ENCODE peak calls at places on chromosomes 5 and 9, in seven cellular contexts. D is NB4; S is thyroid gland; U is fibroblast of mammary gland; K is CD8-positive, alpha-beta T cell; R is cardiac fibroblast; Y is heart left ventricle. I is an unnamed sample.

GRCh38 chr9:125190371-125190801 is 783 bp upstream of the PPP6C start:
- DNase-seq in S (peak; percentile 10), D (peak; percentile 33), K (no peak), Y (no peak), U (peak; percentile 18), R (no peak), I (no peak)

GRCh38 chr5:171387970-171388815 is 544 bp downstream of the NPM1 start:
- DNase-seq in D (peak; percentile 86), U (peak; percentile 75), Y (peak; percentile 83), R (peak; percentile 79), S (peak; percentile 69), K (peak; percentile 69), I (peak; percentile 70)

GRCh38 chr9:34254141-34254913 is 74.7 kb downstream of the KIF24 start:
- DNase-seq in S (no peak), K (no peak), U (peak; percentile 87), R (peak; percentile 67), D (no peak), Y (peak; percentile 64), I (no peak)

GRCh38 chr5:3944930-3945329 is 349.3 kb downstream of the IRX1 start:
- DNase-seq in U (no peak), R (no peak), K (no peak), S (no peak), D (no peak), Y (no peak), I (no peak)

GRCh38 chr5:105905392-105905791 is 1765.3 kb downstream of the EFNA5 start:
- DNase-seq in U (peak; percentile 51), D (no peak), Y (no peak), K (no peak), S (no peak), R (peak; percentile 39), I (no peak)

GRCh38 chr5:137360607-137361006 is 138.5 kb downstream of the SPOCK1 start:
- DNase-seq in S (no peak), U (peak; percentile 64), Y (no peak), R (peak; percentile 46), D (no peak), K (no peak), I (no peak)

GRCh38 chr9:25094518-25094917 is 548.8 kb upstream of the IZUMO3 start:
- DNase-seq in R (no peak), S (no peak), U (no peak), D (no peak), Y (no peak), K (no peak), I (no peak)

GRCh38 chr9:86741311-86742215 is 205.7 kb downstream of the GAS1 start:
- DNase-seq in Y (no peak), U (peak; percentile 82), D (no peak), K (no peak), R (peak; percentile 80), S (no peak), I (no peak)

GRCh38 chr5:174798411-174798930 is 74.1 kb downstream of the MSX2 start:
- DNase-seq in Y (no peak), R (peak; percentile 15), D (no peak), U (peak; percentile 79), K (no peak), S (no peak), I (no peak)

GRCh38 chr9:127930298-127931091 is at the start of gene PIP5KL1:
- DNase-seq in K (peak; percentile 45), R (peak; percentile 86), Y (peak; percentile 90), U (peak; percentile 80), D (no peak), S (peak; percentile 84), I (peak; percentile 70)

GRCh38 chr9:125446581-125447094 is 185.0 kb downstream of the GAPVD1 start:
- DNase-seq in R (no peak), U (no peak), D (peak; percentile 92), S (no peak), Y (no peak), K (no peak), I (no peak)

GRCh38 chr5:160649304-160649703 is 202.7 kb downstream of the ATP10B start:
- DNase-seq in Y (no peak), K (no peak), D (peak; percentile 21), U (no peak), R (no peak), S (peak; percentile 8), I (no peak)

GRCh38 chr5:1724822-1725602 is 74.6 kb downstream of the MRPL36 start:
- DNase-seq in Y (no peak), U (peak; percentile 9), R (peak; percentile 12), K (no peak), S (no peak), D (no peak), I (no peak)

GRCh38 chr5:93576994-93577575 is 3.9 kb downstream of the NR2F1-AS1 start:
- DNase-seq in S (no peak), K (no peak), U (no peak), Y (no peak), D (peak; percentile 73), R (no peak), I (no peak)

GRCh38 chr9:75636427-75637045 is 253.9 kb upstream of the PCSK5 start:
- DNase-seq in U (no peak), D (no peak), R (no peak), K (no peak), S (peak; percentile 85), Y (no peak), I (no peak)

GRCh38 chr9:4225291-4226119 is 74.4 kb downstream of the GLIS3 start:
- DNase-seq in Y (no peak), K (no peak), U (peak; percentile 92), D (peak; percentile 75), R (peak; percentile 47), S (no peak), I (no peak)

GRCh38 chr9:34413229-34413852 is 36.6 kb upstream of the MYORG start:
- DNase-seq in S (peak; percentile 13), K (no peak), R (peak; percentile 62), Y (no peak), U (peak; percentile 59), D (peak; percentile 75), I (no peak)

GRCh38 chr9:13388157-13388556 is 108.7 kb upstream of the MPDZ start:
- DNase-seq in K (no peak), S (no peak), D (no peak), U (peak; percentile 95), R (peak; percentile 81), Y (no peak), I (no peak)

DNA sequence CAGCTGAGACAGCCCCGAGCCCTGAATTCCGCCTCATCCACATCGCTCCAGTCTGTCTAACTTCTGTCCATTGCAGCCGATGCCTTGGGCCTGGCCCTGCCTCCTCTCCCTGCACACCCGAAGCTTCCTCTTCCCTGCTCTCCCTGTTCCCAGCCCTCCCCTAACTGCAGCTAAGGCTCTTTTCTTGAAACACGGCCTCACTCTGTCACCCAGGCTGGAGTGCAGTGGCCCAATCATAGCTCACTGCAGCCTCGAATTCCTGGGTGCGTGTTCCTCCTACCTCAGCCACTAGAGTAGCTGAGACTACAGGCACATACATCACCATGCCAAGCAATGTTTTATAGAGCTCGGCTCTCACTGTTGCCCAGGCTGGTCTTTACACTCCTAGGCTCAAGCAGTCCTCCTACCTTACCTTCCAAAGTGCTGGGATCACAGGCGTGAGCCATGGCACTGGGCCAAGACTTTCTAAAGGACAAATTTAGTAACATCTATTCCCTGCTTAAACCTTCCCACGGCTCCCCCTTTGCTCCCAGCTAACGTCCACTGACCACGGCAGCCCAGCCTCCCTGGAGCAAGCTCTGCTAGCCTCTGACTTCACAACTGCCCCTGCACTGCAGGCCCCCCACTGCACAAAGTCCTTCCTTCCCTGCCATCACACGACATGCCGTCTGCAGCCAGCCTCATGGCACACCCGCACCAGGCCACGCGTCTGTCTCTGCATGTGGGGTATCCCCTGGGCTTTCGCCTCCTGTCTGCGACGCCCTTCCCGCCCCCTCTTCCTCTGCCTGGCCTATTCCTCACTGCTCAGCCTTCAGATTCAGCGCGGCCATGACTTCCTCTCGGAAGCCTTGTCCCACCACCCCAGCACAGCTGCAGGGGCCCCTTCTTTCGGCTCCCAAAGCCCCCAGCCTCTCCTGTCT is 28.6 kb downstream of the LAMC3 start:
- DNase-seq in R (peak; percentile 13), Y (peak; percentile 40), U (no peak), K (no peak), D (no peak), S (peak; percentile 54), I (no peak)
- TF ChIP-seq CTCF in R (no peak), Y (no peak), U (no peak), K (no peak), D (no peak), S (no peak), I (no peak)

GRCh38 chr9:98031935-98032334 is 24.6 kb upstream of the NANS start:
- DNase-seq in D (no peak), S (no peak), U (no peak), Y (no peak), K (no peak), R (no peak), I (no peak)

GRCh38 chr9:98031169-98031568 is 25.4 kb upstream of the NANS start:
- DNase-seq in U (no peak), D (no peak), K (no peak), S (no peak), Y (no peak), R (no peak), I (no peak)

GRCh38 chr9:98038958-98039357 is 17.6 kb upstream of the NANS start:
- DNase-seq in S (no peak), D (no peak), U (no peak), Y (no peak), R (no peak), K (no peak), I (no peak)

GRCh38 chr9:98037362-98037761 is 19.2 kb upstream of the NANS start:
- DNase-seq in Y (no peak), S (peak; percentile 46), D (peak; percentile 79), K (no peak), R (peak; percentile 57), U (no peak), I (no peak)

GRCh38 chr9:98034593-98035546 is 21.7 kb upstream of the NANS start:
- DNase-seq in Y (peak; percentile 83), R (peak; percentile 82), S (peak; percentile 86), D (peak; percentile 82), K (peak; percentile 77), U (peak; percentile 79), I (peak; percentile 97)
- TF ChIP-seq CTCF in Y (peak; percentile 92), R (peak; percentile 83), S (peak; percentile 84), D (peak; percentile 83), K (peak; percentile 80), U (peak; percentile 84), I (peak; percentile 17)

GRCh38 chr5:61277190-61277589 is 54.9 kb upstream of the ZSWIM6 start:
- DNase-seq in U (peak; percentile 46), K (no peak), R (peak; percentile 75), S (no peak), Y (no peak), D (no peak), I (no peak)
- TF ChIP-seq CTCF in U (peak; percentile 29), K (no peak), R (peak; percentile 21), S (no peak), Y (peak; percentile 43), D (no peak), I (no peak)

GRCh38 chr5:84251503-84251902 is 133.2 kb downstream of the EDIL3 start:
- DNase-seq in K (no peak), D (no peak), R (no peak), S (no peak), U (no peak), Y (no peak), I (no peak)

GRCh38 chr5:84253946-84254345 is 130.7 kb downstream of the EDIL3 start:
- DNase-seq in U (no peak), K (no peak), S (no peak), R (no peak), Y (no peak), D (no peak), I (no peak)

GRCh38 chr5:84259221-84260045 is 125.2 kb downstream of the EDIL3 start:
- DNase-seq in Y (no peak), U (no peak), K (no peak), D (no peak), R (no peak), S (no peak), I (no peak)

GRCh38 chr5:84257061-84257460 is 127.6 kb downstream of the EDIL3 start:
- DNase-seq in D (no peak), U (no peak), S (no peak), Y (no peak), K (no peak), R (no peak), I (no peak)

GRCh38 chr5:84255318-84255717 is 129.4 kb downstream of the EDIL3 start:
- DNase-seq in S (no peak), K (no peak), R (peak; percentile 64), U (peak; percentile 53), Y (no peak), D (peak; percentile 44), I (no peak)
- TF ChIP-seq CTCF in S (no peak), K (no peak), R (peak; percentile 24), U (peak; percentile 39), Y (no peak), D (peak; percentile 22), I (no peak)